ENCODE peak calls at places on chromosomes 3 and 15, in four cellular contexts. K, W, S and A are unnamed samples.

GRCh38 chr15:70142322-70143191 is 44.8 kb upstream of the TLE3 start:
- DNase-seq in S (peak), W (no peak), K (no peak), A (no peak)

GRCh38 chr3:161108840-161109239 is 3.7 kb upstream of the B3GALNT1 start:
- DNase-seq in K (no peak), S (no peak), W (no peak), A (peak)

GRCh38 chr3:40915346-40915865 is 283.9 kb upstream of the CTNNB1 start:
- DNase-seq in K (peak), S (no peak), W (no peak), A (no peak)

GRCh38 chr3:38128303-38128655 is 8.6 kb downstream of the ACAA1 start:
- DNase-seq in W (no peak), K (no peak), S (no peak), A (no peak)

GRCh38 chr15:93452537-93453211 is 363.7 kb upstream of the RGMA start:
- DNase-seq in K (no peak), W (peak), S (no peak), A (no peak)

GRCh38 chr3:9399746-9400145 is 2.3 kb downstream of the SETD5 start:
- DNase-seq in K (peak), S (peak), W (peak), A (peak)

GRCh38 chr3:40387001-40387894 is at the start of gene ENTPD3:
- DNase-seq in K (no peak), W (peak), S (no peak), A (no peak)

GRCh38 chr15:29613951-29614382 is 208.3 kb downstream of the TJP1 start:
- DNase-seq in W (peak), K (no peak), S (no peak), A (no peak)

GRCh38 chr3:128009952-128010846 is 42.0 kb upstream of the SEC61A1 start:
- DNase-seq in S (no peak), K (no peak), W (no peak), A (peak)

GRCh38 chr3:142484912-142485435 is 37.1 kb upstream of the XRN1 start:
- DNase-seq in S (no peak), K (no peak), W (no peak), A (no peak)

GRCh38 chr3:129617381-129618185 is 11.1 kb upstream of the PLXND1 start:
- DNase-seq in S (no peak), W (no peak), K (no peak), A (no peak)

GRCh38 chr3:48039487-48040190 is 23.4 kb upstream of the MAP4 start:
- DNase-seq in S (no peak), W (no peak), K (no peak), A (peak)

GRCh38 chr3:121735047-121735696 is 14.4 kb downstream of the GOLGB1 start:
- DNase-seq in W (no peak), S (no peak), K (no peak), A (no peak)

GRCh38 chr3:13483286-13483685 is 3.2 kb downstream of the HDAC11 start:
- DNase-seq in W (no peak), K (no peak), S (no peak), A (no peak)

GRCh38 chr15:49645277-49645676 is 24.4 kb downstream of the DTWD1 start:
- DNase-seq in W (no peak), K (no peak), S (no peak), A (no peak)

GRCh38 chr3:12557472-12558105 is 702 bp downstream of the MKRN2 start:
- DNase-seq in K (no peak), W (no peak), S (no peak), A (no peak)

GRCh38 chr15:36917411-36918267 is 182.7 kb downstream of the MEIS2 start:
- DNase-seq in W (no peak), K (no peak), S (no peak), A (no peak)

GRCh38 chr3:18134386-18135082 is 290.6 kb downstream of the SATB1 start:
- DNase-seq in S (no peak), W (no peak), K (no peak), A (peak)

GRCh38 chr3:5122741-5123706 is 932 bp downstream of the ARL8B start:
- DNase-seq in S (no peak), W (peak), K (peak), A (no peak)

GRCh38 chr3:170553788-170554620 is 31.9 kb downstream of the SLC7A14 start:
- DNase-seq in W (no peak), S (no peak), K (no peak), A (no peak)

GRCh38 chr15:57235186-57235585 is 141.1 kb upstream of the CGNL1 start:
- DNase-seq in W (no peak), S (no peak), K (no peak), A (no peak)

GRCh38 chr3:100992086-100993033 is 861 bp downstream of the ABI3BP start:
- DNase-seq in K (no peak), S (no peak), W (peak), A (no peak)

GRCh38 chr3:45010718-45011355 is 15.3 kb upstream of the CLEC3B start:
- DNase-seq in K (peak), S (no peak), W (no peak), A (peak)

GRCh38 chr3:154398084-154398967 is 31.7 kb downstream of the GPR149 start:
- DNase-seq in S (no peak), K (no peak), W (no peak), A (no peak)

GRCh38 chr15:33608714-33609113 is 297.9 kb downstream of the RYR3 start:
- DNase-seq in K (no peak), S (no peak), W (no peak), A (no peak)
- TF ChIP-seq CTCF in K (no peak), S (peak), W (no peak), A (peak)

GRCh38 chr3:119529883-119530282 is 29.5 kb downstream of the CD80 start:
- DNase-seq in K (no peak), S (peak), W (no peak), A (peak)

GRCh38 chr3:119530418-119530817 is 29.0 kb downstream of the CD80 start:
- DNase-seq in K (no peak), S (no peak), W (no peak), A (no peak)

GRCh38 chr3:119527731-119528130 is 29.4 kb downstream of the TIMMDC1 start:
- DNase-seq in K (no peak), W (no peak), S (no peak), A (no peak)

GRCh38 chr3:119524931-119525662 is 26.8 kb downstream of the TIMMDC1 start:
- DNase-seq in K (no peak), W (no peak), S (no peak), A (no peak)
- TF ChIP-seq CTCF in K (no peak), W (peak), S (peak), A (peak)

GRCh38 chr3:28799084-28799483 is 450.5 kb upstream of the AZI2 start:
- DNase-seq in W (no peak), K (no peak), S (no peak), A (no peak)
- TF ChIP-seq CTCF in W (no peak), K (no peak), S (no peak), A (no peak)

DNA sequence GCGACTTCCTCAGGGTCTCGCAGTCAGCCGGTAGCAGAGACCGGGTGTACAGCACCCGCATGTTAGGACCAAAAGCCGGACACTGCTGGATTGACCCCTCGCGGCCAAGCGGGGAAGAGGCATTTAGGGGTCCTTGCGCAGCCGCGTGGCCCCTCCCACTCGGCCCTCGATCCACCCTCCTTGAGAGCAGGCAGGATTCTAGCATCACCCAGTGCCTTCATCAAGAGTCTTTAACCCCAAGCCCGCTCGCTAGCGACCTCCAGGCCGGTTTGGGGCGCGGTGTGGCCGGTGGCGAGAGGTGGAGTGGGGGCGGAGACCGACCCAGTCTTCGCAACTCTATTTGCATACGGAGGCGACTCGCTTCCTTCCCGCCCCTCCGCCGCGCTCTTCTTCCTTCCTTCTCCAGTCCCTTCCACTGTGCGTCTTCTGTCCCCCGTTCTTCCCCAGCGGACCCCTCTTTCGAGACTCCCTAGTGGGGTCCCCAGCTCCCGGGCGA is at the start of gene ST6GAL1:
- DNase-seq in K (peak), W (peak), S (no peak), A (no peak)
- TF ChIP-seq CTCF in K (no peak), W (peak), S (peak), A (peak)

GRCh38 chr3:52233108-52233591 is 5.8 kb downstream of the TWF2 start:
- DNase-seq in K (no peak), S (no peak), W (no peak), A (no peak)

GRCh38 chr3:52232279-52233107 is 6.5 kb downstream of the TWF2 start:
- DNase-seq in K (no peak), S (no peak), W (no peak), A (no peak)

GRCh38 chr3:52233968-52234367 is 5.0 kb downstream of the TWF2 start:
- DNase-seq in W (no peak), S (no peak), K (no peak), A (no peak)

GRCh38 chr3:52236424-52236886 is 2.5 kb downstream of the TWF2 start:
- DNase-seq in S (no peak), K (no peak), W (no peak), A (no peak)

DNA sequence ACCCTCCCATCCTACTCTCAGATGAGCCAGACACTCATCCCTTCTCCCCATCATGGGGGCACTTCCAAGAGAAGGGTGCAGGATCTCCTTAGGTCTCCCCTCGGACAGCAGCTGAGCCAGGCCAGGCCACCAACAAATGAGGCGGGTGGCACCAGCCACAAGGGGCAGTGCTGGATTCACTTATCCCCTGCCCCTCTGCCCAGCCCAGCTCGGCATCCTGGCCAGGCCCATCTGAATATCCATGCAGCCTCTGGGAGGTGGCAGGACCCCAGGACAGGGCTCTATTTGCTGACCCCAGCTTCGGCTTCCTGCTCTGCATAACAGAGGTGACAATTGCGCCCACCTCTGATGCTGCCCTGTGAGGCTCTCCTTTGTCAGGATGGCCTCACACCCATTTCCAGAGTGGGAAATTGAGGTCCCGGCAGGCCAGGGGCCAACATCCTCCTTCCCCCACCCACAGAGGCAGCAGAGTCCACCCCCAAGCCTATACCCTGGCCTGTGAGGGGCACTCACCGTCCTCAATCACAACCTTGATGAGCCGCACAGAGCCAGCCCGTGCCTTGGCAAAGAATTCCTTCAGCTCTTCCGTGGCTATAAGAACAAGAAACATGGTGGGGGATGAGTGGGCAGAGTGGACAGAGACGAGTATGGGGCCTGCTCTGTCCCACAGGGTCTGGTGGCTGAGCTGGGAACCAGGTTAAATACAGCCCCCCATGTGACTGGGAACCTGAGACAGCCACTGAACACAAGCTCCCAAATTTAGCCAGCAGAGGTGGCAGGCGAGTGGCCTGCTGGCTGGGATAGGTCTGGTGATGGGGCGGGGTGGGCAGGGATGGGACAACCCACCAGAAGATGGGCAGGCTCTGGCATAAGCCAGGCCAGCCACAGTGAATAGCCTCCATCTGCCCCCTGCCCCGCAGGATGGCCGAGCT is 4.2 kb downstream of the TWF2 start:
- DNase-seq in W (no peak), K (no peak), S (no peak), A (no peak)
- TF ChIP-seq CTCF in W (no peak), K (no peak), S (no peak), A (no peak)

GRCh38 chr3:60582285-60582684 is 669.0 kb downstream of the FHIT start:
- DNase-seq in K (no peak), S (no peak), W (no peak), A (no peak)
- TF ChIP-seq CTCF in K (no peak), S (peak), W (peak), A (no peak)

GRCh38 chr3:124442463-124442862 is 287.8 kb upstream of the UMPS start:
- DNase-seq in W (no peak), K (no peak), S (no peak), A (no peak)
- TF ChIP-seq CTCF in W (no peak), K (no peak), S (no peak), A (no peak)

GRCh38 chr3:108133858-108134554 is 43.2 kb upstream of the CD47 start:
- DNase-seq in W (no peak), S (no peak), K (no peak), A (no peak)
- TF ChIP-seq CTCF in W (no peak), S (no peak), K (no peak), A (no peak)